ENCODE peak calls at places on chromosome 14, in four cellular contexts. B is mammary epithelial cell; K is Peyer's patch; F is CD8-positive, alpha-beta memory T cell. V is an unnamed sample.

GRCh38 chr14:101817511-101818001 is 56.0 kb downstream of the PPP2R5C start:
- DNase-seq in F (no peak), K (no peak), B (no peak), V (no peak)

GRCh38 chr14:65772901-65773574 is 360.5 kb downstream of the FUT8 start:
- DNase-seq in B (no peak), F (no peak), K (no peak), V (no peak)

GRCh38 chr14:61385002-61385685 is 63.8 kb downstream of the PRKCH start:
- DNase-seq in F (peak; percentile 44), K (peak; percentile 76), B (no peak), V (no peak)

GRCh38 chr14:99966912-99967311 is 98.3 kb upstream of the EVL start:
- DNase-seq in K (no peak), B (no peak), F (no peak), V (no peak)

GRCh38 chr14:90853116-90853515 is 36.9 kb upstream of the TTC7B start:
- DNase-seq in F (no peak), K (no peak), B (no peak), V (no peak)

GRCh38 chr14:36773136-36773540 is 111.5 kb downstream of the PAX9 start:
- DNase-seq in F (no peak), K (no peak), B (peak; percentile 48), V (no peak)

GRCh38 chr14:67999693-68000384 is 180.3 kb downstream of the RAD51B start:
- DNase-seq in F (no peak), K (no peak), B (peak; percentile 59), V (no peak)

GRCh38 chr14:68210729-68211299 is 391.2 kb downstream of the RAD51B start:
- DNase-seq in K (peak; percentile 55), F (peak; percentile 22), B (peak; percentile 95), V (peak; percentile 86)

GRCh38 chr14:98393527-98393926 is 878.5 kb downstream of the BCL11B start:
- DNase-seq in K (no peak), F (no peak), B (no peak), V (no peak)

GRCh38 chr14:100905166-100905565 is 1.6 kb upstream of the RTL1 start:
- DNase-seq in K (no peak), F (no peak), B (no peak), V (no peak)

GRCh38 chr14:24430682-24431568 is 1.2 kb downstream of the KHNYN start:
- DNase-seq in K (no peak), B (peak; percentile 58), F (peak; percentile 50), V (no peak)

GRCh38 chr14:51674294-51675002 is 22.7 kb downstream of the FRMD6 start:
- DNase-seq in B (peak; percentile 84), F (no peak), K (no peak), V (peak; percentile 39)

GRCh38 chr14:23123419-23123818 is 4.4 kb upstream of the CEBPE start:
- DNase-seq in K (peak; percentile 89), B (no peak), F (no peak), V (no peak)

GRCh38 chr14:45426685-45427282 is 173.8 kb upstream of the MIS18BP1 start:
- DNase-seq in K (no peak), B (peak; percentile 49), F (no peak), V (no peak)

GRCh38 chr14:60276347-60276746 is 27.3 kb downstream of the PPM1A start:
- DNase-seq in F (no peak), B (no peak), K (no peak), V (no peak)

GRCh38 chr14:99684356-99684952 is 356 bp downstream of the CYP46A1 start:
- DNase-seq in K (no peak), B (peak; percentile 6), F (no peak), V (no peak)

GRCh38 chr14:69039287-69039628 is 60.2 kb upstream of the ACTN1 start:
- DNase-seq in B (peak; percentile 72), F (no peak), K (no peak), V (no peak)

GRCh38 chr14:93543766-93544165 is 113.0 kb downstream of the UNC79 start:
- DNase-seq in K (no peak), F (no peak), B (peak; percentile 5), V (no peak)

GRCh38 chr14:100547633-100548294 is 39.5 kb downstream of the BEGAIN start:
- DNase-seq in F (peak; percentile 23), B (no peak), K (peak; percentile 89), V (no peak)

GRCh38 chr14:98909251-98909944 is 362.6 kb downstream of the BCL11B start:
- DNase-seq in F (no peak), K (peak; percentile 74), B (peak; percentile 95), V (peak; percentile 64)

GRCh38 chr14:103555559-103556337 is 6.7 kb downstream of the BAG5 start:
- DNase-seq in F (no peak), B (no peak), K (no peak), V (no peak)

DNA sequence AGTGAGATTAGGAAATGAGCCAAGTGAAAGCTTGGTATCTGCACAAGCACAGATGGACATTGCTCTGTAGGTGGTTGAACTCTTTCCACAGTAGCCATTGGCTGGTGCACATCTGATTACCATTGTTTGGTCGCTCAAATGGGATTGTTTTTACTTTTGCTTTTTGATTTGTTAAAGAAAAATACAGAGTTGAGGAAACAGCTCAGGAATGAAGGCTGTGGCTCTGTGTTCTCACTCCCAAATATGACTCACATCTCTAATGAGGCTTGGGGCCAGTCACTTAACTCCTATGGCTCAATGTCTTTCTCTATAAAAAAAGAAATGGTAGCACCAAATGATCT is 241.3 kb downstream of the BMP4 start:
- DNase-seq in B (peak; percentile 65), F (no peak), K (no peak), V (peak; percentile 31)
- H3K27ac ChIP-seq in B (no peak overlapping the region), F (no peak overlapping the region), K (no peak overlapping the region), V (no peak overlapping the region)

DNA sequence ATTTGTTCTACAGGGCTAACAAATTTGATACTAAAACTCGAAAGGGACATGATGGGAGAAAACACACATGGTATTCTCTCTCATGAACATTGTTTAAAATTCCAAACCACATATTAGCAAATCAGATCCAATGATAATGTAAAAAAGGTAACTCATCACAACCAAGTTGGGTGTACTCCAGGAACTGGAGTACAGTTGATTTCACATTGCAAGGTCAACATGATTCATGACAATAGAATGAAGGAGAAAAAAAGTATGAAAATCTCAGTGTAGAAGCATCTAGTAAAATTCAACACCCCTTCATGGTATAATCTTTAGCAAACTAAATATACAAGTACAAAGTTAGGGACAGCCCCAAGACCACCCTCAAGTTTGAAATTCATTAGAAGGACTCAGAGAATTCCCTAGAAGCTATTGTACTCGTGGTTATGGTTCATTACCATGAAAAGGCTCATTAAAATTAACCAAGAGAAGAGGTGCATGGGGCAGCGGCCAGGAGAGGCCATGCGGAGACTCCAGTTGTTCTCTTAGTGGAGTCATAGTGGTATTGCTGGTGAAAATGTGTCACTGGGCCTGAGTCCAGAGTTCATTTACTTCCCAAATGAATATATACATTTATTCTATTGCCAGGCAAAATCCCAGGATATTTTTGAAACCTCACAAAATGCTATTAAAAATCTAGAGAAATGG is 3.1 kb upstream of the CDCA4 start:
- DNase-seq in B (peak; percentile 78), F (no peak), K (no peak), V (no peak)
- H3K27ac ChIP-seq in B (peak overlapping the region; percentile 82), F (peak overlapping the region; percentile 16), K (no peak overlapping the region), V (peak overlapping the region; percentile 99)

DNA sequence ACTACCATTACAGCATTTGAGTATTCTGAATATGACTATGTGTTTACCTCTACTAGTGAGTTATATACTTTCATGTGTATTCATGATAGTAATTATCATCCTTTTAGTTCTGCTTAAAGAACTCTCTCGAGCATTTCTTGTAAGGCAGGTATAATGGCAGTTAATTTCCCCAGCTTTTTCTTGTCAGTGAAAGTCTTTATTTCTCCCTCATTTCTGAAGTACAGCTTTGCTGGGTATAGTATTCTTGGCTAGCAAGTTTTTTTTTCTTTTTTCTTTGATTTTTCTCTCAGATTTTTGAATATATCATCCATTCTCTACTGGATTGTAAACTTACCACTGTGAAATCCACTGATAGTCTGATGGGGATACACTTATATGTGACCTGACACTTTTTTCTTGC is 165.9 kb upstream of the ARHGAP5 start:
- DNase-seq in F (no peak), B (no peak), K (no peak), V (no peak)
- H3K27ac ChIP-seq in F (no peak overlapping the region), B (no peak overlapping the region), K (no peak overlapping the region), V (no peak overlapping the region)

DNA sequence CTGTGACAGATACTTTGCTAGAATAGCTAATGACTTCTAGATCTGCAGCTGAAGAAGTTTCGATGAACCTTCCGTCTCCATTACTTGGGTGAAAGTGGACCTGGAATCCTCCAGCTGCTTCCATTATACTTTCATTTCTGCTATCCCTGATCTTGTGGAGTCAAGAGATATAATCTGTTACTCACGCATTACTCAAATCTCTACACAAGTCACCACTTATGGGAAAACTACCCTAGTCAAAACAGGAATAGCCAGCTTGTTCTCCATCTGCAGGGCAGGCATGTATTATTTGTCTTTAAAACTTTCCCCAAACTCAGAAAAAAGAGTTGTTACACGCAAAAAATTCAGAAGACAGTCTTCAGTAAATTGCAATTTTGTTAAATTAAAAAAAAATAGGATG is 2.8 kb upstream of the KTN1 start:
- DNase-seq in B (peak; percentile 57), K (no peak), F (no peak), V (no peak)
- H3K27ac ChIP-seq in B (no peak overlapping the region), K (no peak overlapping the region), F (no peak overlapping the region), V (no peak overlapping the region)

GRCh38 chr14:80004871-80005270 is 206.4 kb downstream of the DIO2 start:
- DNase-seq in B (no peak), K (no peak), F (no peak), V (no peak)
- H3K27ac ChIP-seq in B (no peak overlapping the region), K (no peak overlapping the region), F (no peak overlapping the region), V (no peak overlapping the region)

GRCh38 chr14:105163040-105163742 is 5.4 kb downstream of the JAG2 start:
- DNase-seq in F (no peak), K (no peak), B (no peak), V (no peak)

GRCh38 chr14:105161314-105161713 is 7.3 kb downstream of the JAG2 start:
- DNase-seq in B (no peak), K (no peak), F (no peak), V (no peak)

GRCh38 chr14:105161964-105162363 is 6.6 kb downstream of the JAG2 start:
- DNase-seq in F (no peak), K (no peak), B (no peak), V (no peak)

GRCh38 chr14:105165134-105165704 is 3.4 kb downstream of the JAG2 start:
- DNase-seq in B (no peak), K (no peak), F (no peak), V (no peak)

DNA sequence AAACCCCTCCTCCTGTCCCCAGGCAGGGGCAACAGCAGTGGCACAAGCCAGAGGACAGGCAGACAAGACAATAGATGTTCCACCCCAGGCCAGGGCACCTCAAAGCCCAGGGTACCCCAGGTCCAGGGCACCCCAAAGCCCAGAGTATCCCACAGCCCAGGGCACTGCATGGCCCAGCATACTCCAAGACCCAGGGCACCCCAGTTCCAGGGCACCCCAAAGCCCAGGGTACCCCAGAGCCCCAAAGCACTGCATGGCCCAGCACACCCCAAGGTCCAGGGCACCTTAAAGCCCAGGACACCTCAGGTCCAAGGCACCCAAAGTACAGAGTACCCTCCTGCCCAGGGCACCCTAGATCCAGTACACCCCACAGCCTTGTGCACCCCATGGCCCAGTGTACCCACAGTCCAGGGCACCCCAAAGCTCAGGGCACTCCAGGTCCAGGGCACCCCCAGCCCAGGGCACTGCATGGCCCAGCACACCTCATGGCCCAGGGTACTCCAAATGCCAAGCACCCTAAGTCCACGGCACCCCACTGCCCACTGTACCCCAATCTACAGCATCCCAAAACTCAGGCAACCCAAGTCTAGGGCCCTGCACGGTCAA is 6.1 kb downstream of the JAG2 start:
- DNase-seq in F (no peak), K (no peak), B (no peak), V (no peak)
- H3K27ac ChIP-seq in F (no peak overlapping the region), K (no peak overlapping the region), B (no peak overlapping the region), V (no peak overlapping the region)

GRCh38 chr14:77406086-77406485 is 17.2 kb downstream of the NOXRED1 start:
- DNase-seq in F (no peak), K (no peak), B (no peak), V (no peak)
- H3K27ac ChIP-seq in F (no peak overlapping the region), K (no peak overlapping the region), B (no peak overlapping the region), V (no peak overlapping the region)

V was measured in epithelial cell of prostate.